ENCODE peak calls at places on chromosomes 5 and 9, in ten cellular contexts. F, H, Z, D, S, B, C, M, V and I are unnamed samples.

GRCh38 chr9:91178281-91179236 is 183.2 kb downstream of the AUH start:
- DNase-seq in F (no peak), H (no peak), Z (no peak), D (no peak), S (no peak), B (no peak), C (no peak), M (no peak), V (no peak), I (no peak)

GRCh38 chr9:27194401-27195091 is 85.5 kb downstream of the TEK start:
- DNase-seq in F (peak), H (no peak), Z (peak), D (no peak), S (peak), B (no peak), C (no peak), M (peak), V (no peak), I (no peak)

GRCh38 chr5:43073597-43074546 is 33.8 kb upstream of the ANXA2R start:
- DNase-seq in F (peak), H (no peak), Z (peak), D (peak), S (peak), B (no peak), C (no peak), M (peak), V (peak), I (peak)

GRCh38 chr5:91283899-91284298 is 99.2 kb downstream of the ARRDC3 start:
- DNase-seq in F (peak), H (no peak), Z (peak), D (no peak), S (peak), B (no peak), C (no peak), M (no peak), V (no peak), I (no peak)

GRCh38 chr9:121651295-121652036 is at the start of gene DAB2IP:
- DNase-seq in F (peak), H (no peak), Z (peak), D (no peak), S (peak), B (peak), C (peak), M (peak), V (no peak), I (peak)

GRCh38 chr9:136943291-136944093 is 1.0 kb downstream of the FBXW5 start:
- DNase-seq in F (peak), H (peak), Z (peak), D (no peak), S (peak), B (no peak), C (no peak), M (peak), V (no peak), I (no peak)

GRCh38 chr9:95497772-95498171 is 19.0 kb downstream of the PTCH1 start:
- DNase-seq in F (peak), H (no peak), Z (no peak), D (no peak), S (no peak), B (no peak), C (no peak), M (no peak), V (no peak), I (no peak)

GRCh38 chr5:141494761-141495455 is 6.0 kb downstream of the PCDHGC5 start:
- DNase-seq in F (no peak), H (no peak), Z (no peak), D (no peak), S (no peak), B (no peak), C (no peak), M (no peak), V (no peak), I (peak)

GRCh38 chr9:69976165-69976564 is 67.5 kb upstream of the MAMDC2 start:
- DNase-seq in F (peak), H (no peak), Z (no peak), D (peak), S (peak), B (no peak), C (no peak), M (peak), V (no peak), I (no peak)

GRCh38 chr5:151461312-151461711 is 13.9 kb downstream of the SLC36A1 start:
- DNase-seq in F (no peak), H (no peak), Z (no peak), D (no peak), S (no peak), B (no peak), C (no peak), M (no peak), V (no peak), I (no peak)

GRCh38 chr9:136255896-136256890 is 10.6 kb upstream of the QSOX2 start:
- DNase-seq in F (no peak), H (no peak), Z (peak), D (peak), S (no peak), B (no peak), C (no peak), M (no peak), V (no peak), I (no peak)

GRCh38 chr5:131252824-131253171 is 11.1 kb upstream of the CDC42SE2 start:
- DNase-seq in F (no peak), H (peak), Z (no peak), D (no peak), S (no peak), B (peak), C (peak), M (no peak), V (peak), I (peak)

GRCh38 chr5:81850932-81851331 is 100.0 kb upstream of the SSBP2 start:
- DNase-seq in F (peak), H (no peak), Z (no peak), D (no peak), S (no peak), B (no peak), C (no peak), M (no peak), V (no peak), I (no peak)